ENCODE peak calls at places on chromosomes 2 and 18, in ten cellular contexts. H is H1, X is esophagus muscularis mucosa, J is stomach, E is transverse colon, K is SK-N-SH, T is K562, P is HepG2, I is suprapubic skin, Z is upper lobe of left lung. O is an unnamed sample.

GRCh38 chr2:234241656-234242445 is 191.3 kb downstream of the SPP2 start:
- DNase-seq in H (no peak), I (no peak), K (no peak), P (no peak), J (no peak), E (no peak), T (no peak), Z (no peak), X (no peak), O (no peak)

GRCh38 chr2:167966367-167966766 is 281.0 kb downstream of the STK39 start:
- DNase-seq in K (no peak), Z (no peak), J (no peak), X (no peak), T (no peak), E (no peak), I (no peak), H (no peak), P (no peak), O (no peak)

GRCh38 chr18:63552581-63552980 is 10.4 kb downstream of the SERPINB12 start:
- DNase-seq in P (no peak), I (no peak), J (no peak), X (no peak), E (no peak), H (no peak), T (no peak), Z (no peak), K (no peak), O (no peak)

GRCh38 chr2:86037141-86037794 is 68.4 kb downstream of the POLR1A start:
- DNase-seq in Z (peak; percentile 91), H (no peak), X (no peak), I (peak; percentile 80), E (peak; percentile 49), T (no peak), P (no peak), J (peak; percentile 49), K (no peak), O (peak; percentile 91)

GRCh38 chr2:20525041-20526035 is 78.5 kb downstream of the RHOB start:
- DNase-seq in H (no peak), Z (peak; percentile 90), K (no peak), X (no peak), I (peak; percentile 75), T (peak; percentile 28), J (peak; percentile 44), E (peak; percentile 21), P (peak; percentile 96), O (peak; percentile 89)

GRCh38 chr2:7368211-7368610 is 451.0 kb downstream of the RNF144A start:
- DNase-seq in E (no peak), J (no peak), I (no peak), T (no peak), H (no peak), X (no peak), P (no peak), K (no peak), Z (no peak), O (no peak)

GRCh38 chr2:120845281-120845680 is 109.6 kb downstream of the GLI2 start:
- DNase-seq in Z (no peak), E (no peak), H (no peak), J (no peak), K (no peak), X (no peak), P (no peak), I (peak; percentile 80), T (no peak), O (peak; percentile 88)

GRCh38 chr2:109178974-109179373 is 50.0 kb downstream of the SH3RF3 start:
- DNase-seq in X (no peak), H (no peak), I (no peak), T (no peak), P (no peak), E (no peak), Z (no peak), K (no peak), J (no peak), O (no peak)

GRCh38 chr2:184599054-184599874 is 935 bp downstream of the ZNF804A start:
- DNase-seq in P (no peak), K (peak; percentile 22), J (no peak), I (no peak), T (no peak), E (no peak), Z (peak; percentile 49), X (no peak), H (no peak), O (no peak)

GRCh38 chr18:6785001-6785400 is 55.5 kb downstream of the ARHGAP28 start:
- DNase-seq in T (no peak), K (no peak), H (no peak), P (no peak), I (no peak), J (no peak), Z (no peak), X (no peak), E (no peak), O (no peak)

GRCh38 chr18:45332911-45333310 is 282.4 kb upstream of the SLC14A2 start:
- DNase-seq in J (no peak), Z (no peak), P (no peak), K (no peak), X (no peak), H (no peak), I (no peak), T (no peak), E (no peak), O (no peak)

GRCh38 chr2:37656512-37657423 is 14.7 kb downstream of the CDC42EP3 start:
- DNase-seq in I (no peak), E (no peak), P (no peak), H (peak; percentile 70), Z (no peak), T (no peak), J (no peak), X (no peak), K (no peak), O (no peak)

GRCh38 chr2:37654419-37654818 is 17.0 kb downstream of the CDC42EP3 start:
- DNase-seq in E (no peak), I (no peak), J (no peak), P (no peak), T (no peak), Z (no peak), K (no peak), H (no peak), X (no peak), O (no peak)

GRCh38 chr2:37655442-37655841 is 16.0 kb downstream of the CDC42EP3 start:
- DNase-seq in J (no peak), X (no peak), H (no peak), Z (no peak), T (no peak), I (no peak), K (peak; percentile 56), E (no peak), P (no peak), O (no peak)

GRCh38 chr2:37653805-37654378 is 17.6 kb downstream of the CDC42EP3 start:
- DNase-seq in X (no peak), H (no peak), J (no peak), I (no peak), K (no peak), T (no peak), Z (peak; percentile 73), P (no peak), E (peak; percentile 49), O (no peak)

GRCh38 chr2:37654932-37655331 is 16.5 kb downstream of the CDC42EP3 start:
- DNase-seq in E (no peak), P (no peak), X (no peak), J (no peak), I (no peak), Z (no peak), H (no peak), K (no peak), T (no peak), O (no peak)
- H3K4me1 ChIP-seq in E (peaks cover 10% of the 10 kb centered on the region), P (no peaks in the 10 kb centered on the region), X (peaks cover 98% of the 10 kb centered on the region), J (peaks cover 94% of the 10 kb centered on the region), I (peaks cover 47% of the 10 kb centered on the region), Z (peaks cover 73% of the 10 kb centered on the region), H (peaks cover 38% of the 10 kb centered on the region), K (peaks cover 64% of the 10 kb centered on the region), T (no peaks in the 10 kb centered on the region), O (no peaks in the 10 kb centered on the region)

GRCh38 chr2:94977826-94978225 is 47.7 kb upstream of the MAL start:
- DNase-seq in K (no peak), X (peak; percentile 75), T (no peak), Z (no peak), P (no peak), E (no peak), I (peak; percentile 42), H (no peak), J (no peak), O (no peak)

GRCh38 chr2:94978917-94979316 is 46.6 kb upstream of the MAL start:
- DNase-seq in Z (no peak), X (peak; percentile 77), T (no peak), J (no peak), P (no peak), K (no peak), H (no peak), E (no peak), I (no peak), O (no peak)

GRCh38 chr2:94982156-94982555 is 43.4 kb upstream of the MAL start:
- DNase-seq in X (no peak), Z (no peak), I (no peak), T (no peak), H (no peak), E (no peak), J (no peak), P (no peak), K (no peak), O (no peak)

GRCh38 chr2:94980406-94980805 is 45.1 kb upstream of the MAL start:
- DNase-seq in E (no peak), X (peak; percentile 81), Z (no peak), H (no peak), I (peak; percentile 37), T (no peak), K (no peak), J (no peak), P (no peak), O (no peak)

GRCh38 chr2:94979406-94980375 is 45.8 kb upstream of the MAL start:
- DNase-seq in P (no peak), K (no peak), I (peak; percentile 46), Z (no peak), J (no peak), H (no peak), X (peak; percentile 90), E (no peak), T (no peak), O (no peak)
- TF ChIP-seq POLR2AphosphoS5 in P (no peak), K (no peak), I (no peak), Z (no peak), J (no peak), H (no peak), X (no peak), E (no peak), T (no peak), O (no peak)

DNA sequence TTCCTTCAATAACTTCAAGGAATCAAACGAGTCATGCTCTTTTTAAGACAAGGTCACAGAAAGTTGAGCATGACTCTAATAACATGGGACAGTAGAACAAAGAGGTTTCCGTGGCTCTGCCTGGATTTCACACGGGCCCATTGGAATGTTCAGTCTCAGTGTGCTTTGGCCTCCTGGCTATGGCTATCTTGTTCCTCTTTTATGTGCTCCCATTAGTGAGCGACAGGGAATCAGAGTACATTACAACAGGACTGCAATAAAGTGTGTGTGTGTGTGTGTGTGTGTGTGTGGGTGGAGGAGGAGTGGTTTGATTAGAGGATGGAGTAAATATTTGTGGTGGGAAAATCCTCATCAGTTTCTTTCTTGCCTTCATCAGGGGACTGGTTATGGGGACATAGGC is 312.5 kb downstream of the DCC start:
- DNase-seq in P (no peak), T (no peak), I (no peak), H (no peak), Z (no peak), J (no peak), K (no peak), X (no peak), E (no peak), O (no peak)
- TF ChIP-seq EP300 in P (no peak), T (no peak), I (no peak), H (no peak), Z (no peak), J (no peak), K (no peak), X (no peak), E (no peak), O (no peak)

GRCh38 chr2:174611851-174612250 is 14.2 kb upstream of the WIPF1 start:
- DNase-seq in J (no peak), K (no peak), H (no peak), I (no peak), P (no peak), X (no peak), T (no peak), Z (no peak), E (no peak), O (no peak)
- H3K4me1 ChIP-seq in J (peaks cover 69% of the 10 kb centered on the region), K (peaks cover 35% of the 10 kb centered on the region), H (no peaks in the 10 kb centered on the region), I (peaks cover 61% of the 10 kb centered on the region), P (peaks cover 8% of the 10 kb centered on the region), X (peaks cover 51% of the 10 kb centered on the region), T (no peaks in the 10 kb centered on the region), Z (peaks cover 20% of the 10 kb centered on the region), E (peaks cover 11% of the 10 kb centered on the region), O (peaks cover 46% of the 10 kb centered on the region)

O was measured in sigmoid colon.